ENCODE peak calls at places on chromosomes 13 and 19, in nine cellular contexts. K is fibroblast of mammary gland, D is aorta, F is uterus, E is stomach, C is iPS-NIHi11, Y is AG09319, Z is hippocampal formation, I is ecto neural progenitor cell. H is an unnamed sample.
A peak's percentile ranks its signal among the peaks of the same experiment; 100 is the strongest.

GRCh38 chr13:97068146-97068545 is 73.9 kb upstream of the OXGR1 start:
- DNase-seq in K (no peak), D (no peak), F (no peak), E (no peak), C (peak; percentile 23), Y (no peak), Z (no peak), I (no peak), H (no peak)

GRCh38 chr19:18281082-18282020 is at the start of gene JUND:
- DNase-seq in K (peak; percentile 96), D (peak; percentile 99), F (peak; percentile 98), E (peak; percentile 99), C (peak; percentile 91), Y (peak; percentile 99), Z (peak; percentile 97), I (peak; percentile 98), H (peak; percentile 94)

GRCh38 chr13:48093588-48093987 is 1.3 kb downstream of the MED4 start:
- DNase-seq in K (no peak), D (no peak), F (no peak), E (no peak), C (no peak), Y (no peak), Z (no peak), I (no peak), H (no peak)

GRCh38 chr19:55149078-55150003 is at the start of gene TNNT1:
- DNase-seq in K (no peak), D (no peak), F (no peak), E (no peak), C (peak; percentile 51), Y (no peak), Z (no peak), I (peak; percentile 73), H (no peak)

GRCh38 chr19:18996351-18996750 is 37.0 kb downstream of the SUGP2 start:
- DNase-seq in K (no peak), D (no peak), F (no peak), E (no peak), C (no peak), Y (no peak), Z (no peak), I (no peak), H (no peak)

GRCh38 chr13:33571618-33572017 is 246.3 kb upstream of the RFC3 start:
- DNase-seq in K (no peak), D (no peak), F (no peak), E (no peak), C (no peak), Y (no peak), Z (no peak), I (no peak), H (no peak)

GRCh38 chr19:45049073-45049736 is 10.4 kb downstream of the CLASRP start:
- DNase-seq in K (no peak), D (no peak), F (no peak), E (peak; percentile 78), C (no peak), Y (no peak), Z (peak; percentile 20), I (no peak), H (peak; percentile 5)

GRCh38 chr13:45718992-45719391 is 16.9 kb downstream of the CBY2 start:
- DNase-seq in K (no peak), D (no peak), F (no peak), E (no peak), C (no peak), Y (no peak), Z (no peak), I (no peak), H (no peak)

H was measured in caudate nucleus.